ENCODE peak calls at places on chromosomes 12 and 14, in five cellular contexts. One of them, this sample, is unnamed.

GRCh38 chr12:112838731-112839130 is 47.2 kb downstream of the RPH3A start:
- DNase-seq in H9: no peak
- DNase-seq in neuronal stem cell: no peak
- DNase-seq in IMR-90: no peak
- DNase-seq in mesenchymal stem cell: no peak
- DNase-seq in this sample: no peak

GRCh38 chr14:99755629-99756603 is 37.3 kb upstream of the EML1 start:
- DNase-seq in H9: no peak
- DNase-seq in neuronal stem cell: no peak
- DNase-seq in IMR-90: peak
- DNase-seq in mesenchymal stem cell: peak
- DNase-seq in this sample: no peak

GRCh38 chr12:38515912-38516311 is 199.3 kb downstream of the ALG10B start:
- DNase-seq in H9: no peak
- DNase-seq in neuronal stem cell: no peak
- DNase-seq in IMR-90: no peak
- DNase-seq in mesenchymal stem cell: no peak
- DNase-seq in this sample: no peak

GRCh38 chr12:49636979-49637378 is 13.6 kb downstream of the PRPF40B start:
- DNase-seq in H9: peak
- DNase-seq in neuronal stem cell: peak
- DNase-seq in IMR-90: peak
- DNase-seq in mesenchymal stem cell: peak
- DNase-seq in this sample: peak

GRCh38 chr14:70780396-70781075 is 28.8 kb downstream of the MAP3K9 start:
- DNase-seq in H9: no peak
- DNase-seq in neuronal stem cell: no peak
- DNase-seq in IMR-90: no peak
- DNase-seq in mesenchymal stem cell: no peak
- DNase-seq in this sample: no peak

GRCh38 chr14:55645845-55646832 is 66.1 kb downstream of the KTN1 start:
- DNase-seq in H9: no peak
- DNase-seq in neuronal stem cell: no peak
- DNase-seq in IMR-90: no peak
- DNase-seq in mesenchymal stem cell: no peak
- DNase-seq in this sample: no peak

GRCh38 chr12:114131824-114132223 is 165.7 kb upstream of the RBM19 start:
- DNase-seq in H9: peak
- DNase-seq in neuronal stem cell: no peak
- DNase-seq in IMR-90: no peak
- DNase-seq in mesenchymal stem cell: no peak
- DNase-seq in this sample: peak

GRCh38 chr12:113862570-113863454 is 103.3 kb downstream of the RBM19 start:
- DNase-seq in H9: peak
- DNase-seq in neuronal stem cell: no peak
- DNase-seq in IMR-90: peak
- DNase-seq in mesenchymal stem cell: peak
- DNase-seq in this sample: peak

GRCh38 chr12:67916266-67916970 is 72.8 kb upstream of the IFNG-AS1 start:
- DNase-seq in H9: no peak
- DNase-seq in neuronal stem cell: no peak
- DNase-seq in IMR-90: peak
- DNase-seq in mesenchymal stem cell: no peak
- DNase-seq in this sample: peak

GRCh38 chr14:93099187-93099586 is 16.5 kb downstream of the ITPK1 start:
- DNase-seq in H9: no peak
- DNase-seq in neuronal stem cell: no peak
- DNase-seq in IMR-90: no peak
- DNase-seq in mesenchymal stem cell: peak
- DNase-seq in this sample: no peak

GRCh38 chr12:89080797-89081470 is 271.4 kb downstream of the DUSP6 start:
- DNase-seq in H9: no peak
- DNase-seq in neuronal stem cell: no peak
- DNase-seq in IMR-90: peak
- DNase-seq in mesenchymal stem cell: peak
- DNase-seq in this sample: peak

DNA sequence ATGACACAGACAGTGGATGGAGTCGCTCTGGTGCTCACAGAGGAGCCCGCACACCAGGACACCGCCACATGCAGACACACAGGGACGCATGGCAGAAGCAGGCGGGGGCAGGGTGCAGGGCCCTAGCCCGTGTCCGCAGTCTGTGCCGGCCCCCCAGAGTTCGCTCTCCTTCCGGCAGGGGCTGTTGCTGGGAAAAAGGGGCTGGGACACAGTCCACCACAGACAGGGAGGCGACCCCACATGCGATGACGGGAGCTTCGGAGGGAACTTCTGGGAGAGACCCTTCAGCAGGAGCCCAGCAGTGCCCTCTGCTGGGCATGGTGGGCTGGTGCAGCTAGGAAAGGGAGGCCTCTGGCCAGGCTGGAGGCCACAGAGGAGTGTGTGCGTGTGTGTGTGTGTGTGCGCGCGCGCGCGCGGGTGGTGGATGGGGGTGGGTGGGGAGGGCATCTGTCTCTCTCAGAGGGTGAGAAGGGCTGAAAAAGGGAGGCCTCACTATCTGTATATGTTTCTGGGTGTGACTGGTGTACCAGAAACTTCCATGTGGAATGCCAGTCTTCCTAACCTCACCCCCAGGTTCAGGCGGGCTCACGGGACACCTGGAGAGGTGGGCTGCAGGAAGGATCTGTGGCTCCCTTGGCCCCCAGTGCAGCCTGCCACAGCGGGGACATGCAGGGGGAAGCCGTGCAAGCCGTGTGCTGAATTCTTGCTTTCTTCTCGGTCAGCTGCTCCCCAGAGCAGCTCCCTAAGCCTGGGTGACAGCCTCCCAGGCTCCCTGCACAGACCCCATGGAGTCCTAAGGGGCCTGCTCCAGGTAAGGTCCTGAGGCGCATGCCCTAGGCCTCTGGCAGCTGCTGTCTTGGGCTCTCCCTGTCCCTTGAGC is 60.7 kb downstream of the PLEKHG3 start:
- DNase-seq in H9: peak
- DNase-seq in neuronal stem cell: peak
- DNase-seq in IMR-90: peak
- DNase-seq in mesenchymal stem cell: peak
- DNase-seq in this sample: peak
- H2AK5ac ChIP-seq in H9: no peak
- H2AK5ac ChIP-seq in neuronal stem cell: peak
- H2AK5ac ChIP-seq in IMR-90: peak
- H2AK5ac ChIP-seq in mesenchymal stem cell: peak
- H2AK5ac ChIP-seq in this sample: no peak

GRCh38 chr12:85188609-85189008 is 91.4 kb upstream of the ALX1 start:
- DNase-seq in H9: no peak
- DNase-seq in neuronal stem cell: no peak
- DNase-seq in IMR-90: no peak
- DNase-seq in mesenchymal stem cell: no peak
- DNase-seq in this sample: no peak

GRCh38 chr12:85186236-85186635 is 93.8 kb upstream of the ALX1 start:
- DNase-seq in H9: no peak
- DNase-seq in neuronal stem cell: no peak
- DNase-seq in IMR-90: no peak
- DNase-seq in mesenchymal stem cell: no peak
- DNase-seq in this sample: no peak

DNA sequence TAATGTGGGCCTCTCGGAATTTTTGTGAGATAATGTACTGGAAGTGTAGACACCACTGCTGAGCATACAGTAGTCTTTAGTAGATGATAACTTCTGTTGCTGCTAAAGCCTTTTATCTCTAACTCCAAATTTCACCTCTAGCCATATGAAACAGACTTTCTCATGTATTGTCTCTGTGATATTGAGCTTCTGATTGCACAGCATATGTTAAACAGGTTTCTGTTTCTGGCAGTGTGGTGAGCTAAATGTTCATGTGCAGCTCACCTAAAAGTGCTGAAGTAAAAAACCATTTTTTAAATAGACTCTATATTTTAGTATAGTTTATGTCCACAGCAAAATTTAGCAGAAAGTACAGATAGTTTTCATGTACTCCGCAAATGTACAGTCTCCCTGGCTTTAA is 89.3 kb upstream of the ALX1 start:
- DNase-seq in H9: no peak
- DNase-seq in neuronal stem cell: no peak
- DNase-seq in IMR-90: no peak
- DNase-seq in mesenchymal stem cell: no peak
- DNase-seq in this sample: no peak
- H2BK15ac ChIP-seq in H9: no peak
- H2BK15ac ChIP-seq in neuronal stem cell: no peak
- H2BK15ac ChIP-seq in IMR-90: no peak
- H2BK15ac ChIP-seq in mesenchymal stem cell: no peak
- H2BK15ac ChIP-seq in this sample: no peak

DNA sequence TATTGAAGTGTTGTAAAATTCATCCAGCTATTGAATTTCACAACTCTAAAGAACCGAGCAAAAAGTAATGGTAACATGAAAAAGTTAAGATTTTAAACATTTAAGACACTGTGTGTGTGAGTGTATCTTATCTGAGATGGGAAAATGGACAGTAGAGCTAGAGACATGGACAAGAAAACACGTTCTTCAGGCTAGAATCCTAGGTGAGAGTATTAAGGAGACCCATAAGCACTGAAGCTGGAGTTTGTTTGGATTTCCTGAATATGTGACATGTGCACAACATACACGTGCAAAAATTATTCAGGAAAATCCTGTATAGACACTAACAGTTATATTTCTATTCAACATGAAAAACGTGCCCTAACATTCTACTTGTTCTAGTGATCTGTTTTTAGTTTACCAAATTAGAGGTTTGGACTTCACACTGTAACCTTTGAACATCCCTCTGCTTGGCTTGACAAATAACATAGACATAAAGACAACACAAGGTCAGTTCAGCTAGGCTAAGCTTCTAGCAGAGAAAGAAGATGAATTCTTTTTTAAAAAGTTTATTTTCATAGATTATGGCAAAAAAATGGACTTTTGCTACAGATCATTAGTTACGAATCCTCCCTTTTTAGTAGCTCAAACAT is 31.3 kb downstream of the LMNTD1 start:
- DNase-seq in H9: no peak
- DNase-seq in neuronal stem cell: no peak
- DNase-seq in IMR-90: no peak
- DNase-seq in mesenchymal stem cell: no peak
- DNase-seq in this sample: no peak
- H2AK5ac ChIP-seq in H9: no peak
- H2AK5ac ChIP-seq in neuronal stem cell: no peak
- H2AK5ac ChIP-seq in IMR-90: no peak
- H2AK5ac ChIP-seq in mesenchymal stem cell: no peak
- H2AK5ac ChIP-seq in this sample: no peak

DNA sequence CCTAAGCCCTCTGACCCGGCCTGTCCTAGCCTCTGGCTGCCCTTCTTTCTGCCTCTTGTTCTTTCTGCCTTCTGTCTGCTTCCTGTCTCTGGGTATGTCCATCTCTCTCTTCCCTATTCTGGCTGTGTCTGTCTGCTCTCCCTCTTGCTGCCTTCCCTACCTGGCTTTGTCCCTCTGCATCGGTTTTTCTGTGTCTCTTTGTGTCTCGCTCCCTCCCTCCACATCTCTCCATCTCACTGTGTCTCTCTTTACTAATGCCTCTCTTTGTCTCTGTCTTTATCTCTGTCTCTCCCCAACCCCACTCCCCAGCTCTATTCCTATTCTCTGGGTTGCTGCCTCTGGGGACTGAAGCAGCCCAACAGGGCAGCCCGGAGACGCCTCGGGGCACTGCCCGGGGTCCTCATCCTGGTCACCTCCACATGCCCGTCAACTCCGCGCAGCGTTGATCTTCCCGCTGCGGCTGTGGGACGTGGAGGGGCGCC is 10.1 kb downstream of the SHMT2 start:
- DNase-seq in H9: peak
- DNase-seq in neuronal stem cell: no peak
- DNase-seq in IMR-90: no peak
- DNase-seq in mesenchymal stem cell: no peak
- DNase-seq in this sample: peak
- H2BK15ac ChIP-seq in H9: no peak
- H2BK15ac ChIP-seq in neuronal stem cell: peak
- H2BK15ac ChIP-seq in IMR-90: peak
- H2BK15ac ChIP-seq in mesenchymal stem cell: no peak
- H2BK15ac ChIP-seq in this sample: no peak

GRCh38 chr14:95196826-95197497 is 39.6 kb upstream of the DICER1 start:
- DNase-seq in H9: no peak
- DNase-seq in neuronal stem cell: no peak
- DNase-seq in IMR-90: no peak
- DNase-seq in mesenchymal stem cell: no peak
- DNase-seq in this sample: no peak

GRCh38 chr14:95196268-95196667 is 38.9 kb upstream of the DICER1 start:
- DNase-seq in H9: no peak
- DNase-seq in neuronal stem cell: no peak
- DNase-seq in IMR-90: no peak
- DNase-seq in mesenchymal stem cell: no peak
- DNase-seq in this sample: peak

GRCh38 chr14:95192306-95192705 is 35.0 kb upstream of the DICER1 start:
- DNase-seq in H9: no peak
- DNase-seq in neuronal stem cell: no peak
- DNase-seq in IMR-90: no peak
- DNase-seq in mesenchymal stem cell: no peak
- DNase-seq in this sample: no peak

GRCh38 chr14:95197498-95198010 is 40.2 kb upstream of the DICER1 start:
- DNase-seq in H9: peak
- DNase-seq in neuronal stem cell: no peak
- DNase-seq in IMR-90: no peak
- DNase-seq in mesenchymal stem cell: no peak
- DNase-seq in this sample: peak

GRCh38 chr14:95195031-95195430 is 37.7 kb upstream of the DICER1 start:
- DNase-seq in H9: no peak
- DNase-seq in neuronal stem cell: no peak
- DNase-seq in IMR-90: no peak
- DNase-seq in mesenchymal stem cell: no peak
- DNase-seq in this sample: no peak
- H2AK5ac ChIP-seq in H9: no peak
- H2AK5ac ChIP-seq in neuronal stem cell: no peak
- H2AK5ac ChIP-seq in IMR-90: no peak
- H2AK5ac ChIP-seq in mesenchymal stem cell: no peak
- H2AK5ac ChIP-seq in this sample: no peak

DNA sequence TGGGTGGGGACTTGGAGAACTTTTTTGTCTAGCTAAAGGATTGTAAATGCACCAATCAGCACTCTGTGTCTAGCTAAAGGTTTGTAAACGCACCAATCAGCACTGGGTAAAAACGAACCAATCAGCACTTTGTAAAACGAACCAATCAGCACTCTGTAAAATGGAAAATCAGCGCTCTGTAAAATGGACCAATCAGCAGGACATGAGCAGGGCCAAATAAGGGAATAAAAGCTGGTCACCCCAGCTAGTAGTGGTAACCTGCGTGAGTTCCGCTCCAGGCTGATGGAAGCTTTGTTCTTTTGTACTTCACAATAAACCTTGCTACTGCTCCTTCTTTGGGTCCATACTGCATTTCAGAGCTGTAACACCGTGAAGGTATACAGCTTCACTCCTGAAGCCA is 1.6 kb upstream of the ACOT2 start:
- DNase-seq in H9: no peak
- DNase-seq in neuronal stem cell: no peak
- DNase-seq in IMR-90: no peak
- DNase-seq in mesenchymal stem cell: no peak
- DNase-seq in this sample: no peak
- H2BK15ac ChIP-seq in H9: no peak
- H2BK15ac ChIP-seq in neuronal stem cell: no peak
- H2BK15ac ChIP-seq in IMR-90: no peak
- H2BK15ac ChIP-seq in mesenchymal stem cell: no peak
- H2BK15ac ChIP-seq in this sample: no peak

GRCh38 chr12:84413656-84414055 is 498.9 kb downstream of the SLC6A15 start:
- DNase-seq in H9: no peak
- DNase-seq in neuronal stem cell: no peak
- DNase-seq in IMR-90: no peak
- DNase-seq in mesenchymal stem cell: no peak
- DNase-seq in this sample: no peak
- H2AK5ac ChIP-seq in H9: no peak
- H2AK5ac ChIP-seq in neuronal stem cell: no peak
- H2AK5ac ChIP-seq in IMR-90: no peak
- H2AK5ac ChIP-seq in mesenchymal stem cell: no peak
- H2AK5ac ChIP-seq in this sample: no peak

This sample was measured in mesendoderm.